ENCODE peak calls at places on chromosomes 1 and 21, in five cellular contexts. Z, S, G, A and Y are unnamed samples. For H3K27me3, the result is how much of the 10 kb centered on the place peaks cover.

GRCh38 chr1:6245869-6246496 is 2.0 kb downstream of the HES3 start:
- DNase-seq in Z (no peak), S (no peak), G (peak), A (peak), Y (no peak)

GRCh38 chr1:21815724-21816311 is 3.8 kb downstream of the LDLRAD2 start:
- DNase-seq in Z (no peak), S (no peak), G (peak), A (no peak), Y (no peak)

GRCh38 chr1:113887776-113888175 is 395 bp upstream of the BCL2L15 start:
- DNase-seq in Z (no peak), S (no peak), G (no peak), A (no peak), Y (no peak)

GRCh38 chr21:36163780-36164426 is 7.3 kb downstream of the DOP1B start:
- DNase-seq in Z (no peak), S (no peak), G (no peak), A (no peak), Y (no peak)

GRCh38 chr1:67570473-67571143 is 114.4 kb upstream of the GADD45A start:
- DNase-seq in Z (no peak), S (no peak), G (no peak), A (no peak), Y (no peak)

GRCh38 chr1:205676002-205676401 is 4.3 kb downstream of the SLC45A3 start:
- DNase-seq in Z (no peak), S (no peak), G (no peak), A (no peak), Y (no peak)

GRCh38 chr21:18058731-18059398 is 185.8 kb upstream of the CHODL start:
- DNase-seq in Z (no peak), S (no peak), G (no peak), A (no peak), Y (no peak)

GRCh38 chr1:30847358-30847972 is 61.1 kb downstream of the SDC3 start:
- DNase-seq in Z (peak), S (peak), G (peak), A (no peak), Y (peak)

GRCh38 chr1:143653403-143653802 is 318.4 kb downstream of the FAM72C start:
- DNase-seq in Z (no peak), S (no peak), G (no peak), A (no peak), Y (no peak)

GRCh38 chr1:101190441-101190840 is 46.4 kb upstream of the S1PR1 start:
- DNase-seq in Z (no peak), S (no peak), G (no peak), A (no peak), Y (no peak)

GRCh38 chr1:93607814-93608187 is 73.8 kb downstream of the BCAR3 start:
- DNase-seq in Z (no peak), S (no peak), G (no peak), A (no peak), Y (no peak)

GRCh38 chr1:93662481-93663190 is 19.0 kb downstream of the BCAR3 start:
- DNase-seq in Z (no peak), S (no peak), G (no peak), A (no peak), Y (no peak)

GRCh38 chr1:24172598-24172997 is 14.5 kb downstream of the IFNLR1 start:
- DNase-seq in Z (no peak), S (no peak), G (no peak), A (no peak), Y (no peak)

GRCh38 chr1:154750681-154751665 is 119.1 kb downstream of the KCNN3 start:
- DNase-seq in Z (no peak), S (no peak), G (no peak), A (no peak), Y (no peak)

GRCh38 chr1:229953736-229954326 is 113.2 kb upstream of the GALNT2 start:
- DNase-seq in Z (no peak), S (no peak), G (no peak), A (no peak), Y (no peak)

GRCh38 chr1:60989745-60990718 is 92.3 kb upstream of the NFIA start:
- DNase-seq in Z (peak), S (peak), G (peak), A (no peak), Y (no peak)

GRCh38 chr21:45698493-45698947 is 55.0 kb downstream of the PCBP3 start:
- DNase-seq in Z (peak), S (peak), G (no peak), A (no peak), Y (no peak)

GRCh38 chr1:6330410-6330827 is 63.1 kb downstream of the ACOT7 start:
- DNase-seq in Z (no peak), S (no peak), G (no peak), A (no peak), Y (peak)

GRCh38 chr1:223249854-223250631 is 107.0 kb upstream of the TLR5 start:
- DNase-seq in Z (no peak), S (no peak), G (no peak), A (no peak), Y (no peak)

GRCh38 chr1:227939791-227940771 is 7.7 kb downstream of the WNT9A start:
- DNase-seq in Z (no peak), S (no peak), G (no peak), A (no peak), Y (no peak)

GRCh38 chr21:45536301-45537081 is 5.7 kb downstream of the SLC19A1 start:
- DNase-seq in Z (no peak), S (peak), G (peak), A (no peak), Y (peak)

GRCh38 chr1:200150721-200151120 is 123.2 kb downstream of the NR5A2 start:
- DNase-seq in Z (no peak), S (no peak), G (no peak), A (no peak), Y (no peak)

GRCh38 chr1:227946624-227947424 is 908 bp downstream of the WNT9A start:
- DNase-seq in Z (peak), S (peak), G (peak), A (peak), Y (peak)

GRCh38 chr1:46724991-46725735 is 6.2 kb upstream of the EFCAB14 start:
- DNase-seq in Z (peak), S (peak), G (peak), A (peak), Y (peak)

GRCh38 chr1:41599912-41600311 is 115.4 kb upstream of the EDN2 start:
- DNase-seq in Z (no peak), S (no peak), G (no peak), A (no peak), Y (no peak)

GRCh38 chr1:17239420-17239819 is 9.5 kb upstream of the PADI3 start:
- DNase-seq in Z (no peak), S (no peak), G (peak), A (no peak), Y (no peak)

GRCh38 chr1:57254006-57254405 is 169.9 kb downstream of the DAB1 start:
- DNase-seq in Z (no peak), S (no peak), G (no peak), A (no peak), Y (no peak)

GRCh38 chr1:55059302-55060132 is 20.2 kb downstream of the PCSK9 start:
- DNase-seq in Z (no peak), S (no peak), G (no peak), A (no peak), Y (no peak)

GRCh38 chr1:19425643-19426245 is 59.6 kb downstream of the CAPZB start:
- DNase-seq in Z (no peak), S (no peak), G (no peak), A (no peak), Y (no peak)

GRCh38 chr1:8763888-8764287 is 53.6 kb downstream of the RERE start:
- DNase-seq in Z (no peak), S (no peak), G (no peak), A (no peak), Y (no peak)

GRCh38 chr1:53514436-53514835 is 55.2 kb downstream of the DMRTB1 start:
- DNase-seq in Z (no peak), S (no peak), G (no peak), A (no peak), Y (no peak)

GRCh38 chr1:85224734-85225623 is 24.2 kb upstream of the SYDE2 start:
- DNase-seq in Z (peak), S (peak), G (no peak), A (no peak), Y (no peak)

GRCh38 chr1:151949371-151950193 is 40.3 kb upstream of the THEM4 start:
- DNase-seq in Z (no peak), S (no peak), G (no peak), A (no peak), Y (no peak)
- H3K27ac ChIP-seq in Z (no peak), S (no peak), G (no peak), A (no peak), Y (no peak)

GRCh38 chr1:206961668-206962067 is 8.6 kb downstream of the FCAMR start:
- DNase-seq in Z (no peak), S (no peak), G (no peak), A (no peak), Y (no peak)
- H3K27me3 ChIP-seq in Z (under half), S (under half), G (under half), A (under half), Y (under half)

DNA sequence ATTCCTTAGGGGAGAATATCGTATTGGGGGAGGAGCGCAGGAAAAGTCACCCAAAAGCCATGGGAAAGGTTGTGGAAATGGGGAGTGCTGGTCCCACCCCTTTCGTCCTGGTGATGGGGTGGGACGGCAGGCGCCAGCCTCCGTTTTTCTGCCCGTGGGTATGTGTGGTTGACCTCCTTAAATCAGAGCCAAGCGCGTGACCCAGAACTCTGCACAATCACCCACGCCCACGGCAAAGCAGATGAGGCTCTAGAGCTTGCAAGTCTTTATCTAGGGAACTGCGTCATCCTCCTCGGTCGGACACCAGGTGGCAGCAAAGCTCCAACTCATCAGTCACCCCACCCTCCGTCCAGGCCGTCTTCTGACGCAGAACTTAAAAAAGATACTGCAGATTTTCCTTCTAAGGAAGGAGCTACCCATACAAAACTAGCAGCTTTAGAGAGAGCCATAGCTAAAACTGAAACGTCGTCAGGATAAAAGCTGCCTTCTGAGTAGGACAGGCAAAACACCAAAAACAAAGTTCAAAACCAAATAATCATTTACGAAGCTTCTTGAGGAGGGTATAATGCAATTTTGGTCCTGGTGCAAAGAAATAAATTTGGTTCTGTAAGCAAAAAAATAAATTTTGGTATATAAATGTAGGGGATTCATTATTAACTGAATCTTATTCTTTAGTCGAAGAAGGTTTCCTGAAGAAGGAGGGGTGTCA is 62.0 kb downstream of the TBX19 start:
- DNase-seq in Z (peak), S (peak), G (peak), A (peak), Y (peak)
- H3K27ac ChIP-seq in Z (peak), S (peak), G (no peak), A (peak), Y (peak)

DNA sequence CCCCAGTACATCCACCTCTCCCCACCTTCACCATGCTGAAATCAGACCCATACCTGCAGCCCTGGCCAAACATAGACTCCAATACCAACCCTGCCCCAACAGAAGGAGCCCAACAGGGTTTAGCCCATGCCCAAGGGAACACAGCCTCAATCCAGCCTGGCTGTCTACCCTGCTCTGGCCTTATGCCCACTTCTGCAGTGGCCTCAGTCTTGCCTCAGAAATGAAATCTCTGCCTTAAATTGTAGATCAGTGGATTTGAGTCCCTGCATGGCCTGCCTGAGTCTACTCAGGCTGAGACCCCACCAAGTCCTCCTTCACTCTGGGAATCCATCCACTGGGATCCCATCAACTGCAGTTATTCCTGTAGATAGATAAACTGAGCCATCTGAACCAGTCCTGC is 97.6 kb upstream of the GJB5 start:
- DNase-seq in Z (no peak), S (no peak), G (no peak), A (no peak), Y (no peak)
- H3K27me3 ChIP-seq in Z (under half), S (half or more), G (under half), A (under half), Y (under half)

GRCh38 chr1:25695066-25695990 is 78.7 kb downstream of the MAN1C1 start:
- DNase-seq in Z (peak), S (peak), G (peak), A (no peak), Y (no peak)
- H3K27ac ChIP-seq in Z (peak), S (peak), G (peak), A (no peak), Y (peak)